ENCODE peak calls at places on chromosome 7, in four cellular contexts. One of them, this sample, is unnamed.

GRCh38 chr7:131119381-131119780 is 208.3 kb upstream of the MKLN1 start:
- DNase-seq in body of pancreas: no peak
- DNase-seq in B cell: no peak
- DNase-seq in PC-9: no peak
- DNase-seq in this sample: no peak

GRCh38 chr7:95324396-95324795 is at the start of gene PON1:
- DNase-seq in body of pancreas: no peak
- DNase-seq in B cell: no peak
- DNase-seq in PC-9: no peak
- DNase-seq in this sample: peak; percentile 6

GRCh38 chr7:7573701-7574100 is 7.0 kb downstream of the MIOS start:
- DNase-seq in body of pancreas: no peak
- DNase-seq in B cell: no peak
- DNase-seq in PC-9: no peak
- DNase-seq in this sample: no peak

GRCh38 chr7:391411-391951 is 101.5 kb downstream of the FOXL3 start:
- DNase-seq in body of pancreas: no peak
- DNase-seq in B cell: no peak
- DNase-seq in PC-9: no peak
- DNase-seq in this sample: no peak

GRCh38 chr7:127486654-127487053 is 94.1 kb upstream of the ZNF800 start:
- DNase-seq in body of pancreas: no peak
- DNase-seq in B cell: no peak
- DNase-seq in PC-9: no peak
- DNase-seq in this sample: peak; percentile 10

GRCh38 chr7:75905785-75906604 is 9.0 kb upstream of the POR start:
- DNase-seq in body of pancreas: peak; percentile 48
- DNase-seq in B cell: no peak
- DNase-seq in PC-9: peak; percentile 92
- DNase-seq in this sample: peak; percentile 18

GRCh38 chr7:114832906-114833595 is 88.8 kb upstream of the MDFIC start:
- DNase-seq in body of pancreas: no peak
- DNase-seq in B cell: no peak
- DNase-seq in PC-9: no peak
- DNase-seq in this sample: no peak

GRCh38 chr7:115749924-115750323 is 280.6 kb downstream of the TFEC start:
- DNase-seq in body of pancreas: peak; percentile 17
- DNase-seq in B cell: no peak
- DNase-seq in PC-9: no peak
- DNase-seq in this sample: no peak

GRCh38 chr7:138745189-138745588 is 44.0 kb upstream of the SVOPL start:
- DNase-seq in body of pancreas: no peak
- DNase-seq in B cell: no peak
- DNase-seq in PC-9: no peak
- DNase-seq in this sample: no peak

GRCh38 chr7:95608344-95609173 is 12.2 kb upstream of the PDK4 start:
- DNase-seq in body of pancreas: peak; percentile 96
- DNase-seq in B cell: peak; percentile 90
- DNase-seq in PC-9: peak; percentile 97
- DNase-seq in this sample: peak; percentile 83

GRCh38 chr7:139948167-139948566 is 114.6 kb downstream of the PARP12 start:
- DNase-seq in body of pancreas: no peak
- DNase-seq in B cell: no peak
- DNase-seq in PC-9: no peak
- DNase-seq in this sample: no peak

GRCh38 chr7:70571986-70572385 is 560.0 kb upstream of the GALNT17 start:
- DNase-seq in body of pancreas: no peak
- DNase-seq in B cell: no peak
- DNase-seq in PC-9: no peak
- DNase-seq in this sample: no peak

GRCh38 chr7:39433550-39433949 is 132.7 kb upstream of the YAE1 start:
- DNase-seq in body of pancreas: no peak
- DNase-seq in B cell: no peak
- DNase-seq in PC-9: no peak
- DNase-seq in this sample: no peak

GRCh38 chr7:48781783-48782182 is 142.6 kb upstream of the CDC14C start:
- DNase-seq in body of pancreas: no peak
- DNase-seq in B cell: no peak
- DNase-seq in PC-9: no peak
- DNase-seq in this sample: no peak

DNA sequence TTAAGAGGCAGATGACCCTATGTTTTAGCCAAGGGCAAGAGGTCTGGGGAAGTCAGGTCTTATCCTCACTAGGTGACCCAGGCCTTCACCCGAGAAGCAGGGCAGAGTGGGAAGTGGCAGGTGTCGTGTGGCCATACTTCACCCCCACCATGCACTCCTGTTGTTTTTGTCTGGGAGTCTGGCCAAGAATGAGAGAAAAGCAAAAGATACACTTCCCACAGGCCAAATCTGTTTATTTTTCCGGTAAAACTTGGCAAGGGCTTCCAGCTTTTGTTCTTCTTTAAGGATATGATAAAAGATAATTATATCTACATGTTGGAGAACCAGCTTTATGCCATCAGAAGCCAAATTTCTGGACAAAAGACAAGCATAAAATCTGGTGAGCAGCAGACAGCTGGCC is 137.4 kb upstream of the CDC14C start:
- DNase-seq in body of pancreas: no peak
- DNase-seq in B cell: no peak
- DNase-seq in PC-9: no peak
- DNase-seq in this sample: no peak
- TF ChIP-seq CTCF in body of pancreas: no peak
- TF ChIP-seq CTCF in B cell: no peak
- TF ChIP-seq CTCF in PC-9: no peak
- TF ChIP-seq CTCF in this sample: no peak

DNA sequence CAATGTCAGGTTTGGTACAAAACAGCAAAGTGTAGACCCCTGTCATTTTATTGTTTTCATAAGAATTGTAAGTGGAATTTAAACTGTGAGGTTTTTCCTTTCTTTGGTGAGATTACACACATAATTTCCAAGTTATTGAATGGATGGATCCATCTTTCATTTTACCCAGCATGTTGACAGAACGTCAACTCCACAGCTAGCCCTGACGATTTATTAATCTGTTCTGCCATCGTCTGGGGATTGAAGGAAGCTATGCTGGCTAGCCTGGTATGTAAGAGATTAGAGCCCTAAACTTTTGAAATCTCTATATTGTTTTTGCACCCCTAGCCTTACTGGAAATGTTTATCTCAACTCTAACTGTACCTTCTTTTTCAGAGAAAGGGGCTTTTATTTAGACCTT is 8.6 kb downstream of the WNT16 start:
- DNase-seq in body of pancreas: no peak
- DNase-seq in B cell: no peak
- DNase-seq in PC-9: no peak
- DNase-seq in this sample: peak; percentile 16
- TF ChIP-seq CTCF in body of pancreas: no peak
- TF ChIP-seq CTCF in B cell: peak; percentile 35
- TF ChIP-seq CTCF in PC-9: no peak
- TF ChIP-seq CTCF in this sample: no peak

GRCh38 chr7:47807756-47808155 is 140.5 kb downstream of the PKD1L1 start:
- DNase-seq in body of pancreas: no peak
- DNase-seq in B cell: peak; percentile 54
- DNase-seq in PC-9: no peak
- DNase-seq in this sample: no peak
- TF ChIP-seq CTCF in body of pancreas: no peak
- TF ChIP-seq CTCF in B cell: no peak
- TF ChIP-seq CTCF in PC-9: no peak
- TF ChIP-seq CTCF in this sample: peak; percentile 32

DNA sequence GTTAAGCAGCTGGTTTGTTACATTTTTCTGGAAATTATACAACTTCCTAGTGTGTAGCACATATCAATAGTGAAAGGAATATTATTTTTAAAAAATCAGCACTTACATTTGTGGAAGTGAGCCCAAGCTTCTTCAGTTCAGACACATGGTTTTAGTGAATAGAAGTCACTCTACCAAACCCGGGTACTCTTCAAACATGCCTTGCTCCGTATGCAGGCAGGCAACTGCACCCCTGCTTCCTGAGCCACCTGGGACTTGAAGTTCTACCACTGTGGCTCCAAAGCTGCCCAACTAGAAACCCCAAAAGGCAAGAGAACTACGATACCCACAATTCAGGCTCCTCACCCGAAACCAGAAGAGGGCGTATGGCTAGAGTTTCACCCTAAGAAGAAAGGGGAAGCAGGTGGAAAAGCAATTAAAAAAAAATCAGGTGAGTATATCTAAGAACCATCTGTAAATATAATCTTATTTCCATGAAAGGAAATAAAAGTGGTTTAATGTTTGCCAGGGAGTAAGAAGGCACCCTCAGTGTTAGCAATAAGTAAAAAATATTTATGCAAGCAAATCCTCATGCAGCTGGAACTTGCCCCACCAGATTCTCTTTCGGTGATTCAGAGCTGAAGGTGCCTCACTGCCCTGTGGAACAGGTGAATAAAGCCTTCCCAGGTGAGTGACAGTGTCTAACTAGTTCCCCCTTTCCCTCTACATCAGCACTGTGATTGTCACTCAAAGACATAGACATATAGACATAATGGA is at the start of gene MACC1:
- DNase-seq in body of pancreas: peak; percentile 90
- DNase-seq in B cell: peak; percentile 88
- DNase-seq in PC-9: peak; percentile 100
- DNase-seq in this sample: peak; percentile 96
- TF ChIP-seq CTCF in body of pancreas: peak; percentile 38
- TF ChIP-seq CTCF in B cell: peak; percentile 64
- TF ChIP-seq CTCF in PC-9: peak; percentile 79
- TF ChIP-seq CTCF in this sample: peak; percentile 79

GRCh38 chr7:73838642-73839041 is 3.7 kb downstream of the METTL27 start:
- DNase-seq in body of pancreas: no peak
- DNase-seq in B cell: no peak
- DNase-seq in PC-9: no peak
- DNase-seq in this sample: no peak

GRCh38 chr7:73840715-73841379 is 1.5 kb downstream of the METTL27 start:
- DNase-seq in body of pancreas: no peak
- DNase-seq in B cell: no peak
- DNase-seq in PC-9: no peak
- DNase-seq in this sample: no peak

GRCh38 chr7:73841689-73842247 is 548 bp downstream of the METTL27 start:
- DNase-seq in body of pancreas: no peak
- DNase-seq in B cell: no peak
- DNase-seq in PC-9: no peak
- DNase-seq in this sample: no peak

GRCh38 chr7:73839290-73839689 is 3.0 kb downstream of the METTL27 start:
- DNase-seq in body of pancreas: no peak
- DNase-seq in B cell: no peak
- DNase-seq in PC-9: no peak
- DNase-seq in this sample: no peak

DNA sequence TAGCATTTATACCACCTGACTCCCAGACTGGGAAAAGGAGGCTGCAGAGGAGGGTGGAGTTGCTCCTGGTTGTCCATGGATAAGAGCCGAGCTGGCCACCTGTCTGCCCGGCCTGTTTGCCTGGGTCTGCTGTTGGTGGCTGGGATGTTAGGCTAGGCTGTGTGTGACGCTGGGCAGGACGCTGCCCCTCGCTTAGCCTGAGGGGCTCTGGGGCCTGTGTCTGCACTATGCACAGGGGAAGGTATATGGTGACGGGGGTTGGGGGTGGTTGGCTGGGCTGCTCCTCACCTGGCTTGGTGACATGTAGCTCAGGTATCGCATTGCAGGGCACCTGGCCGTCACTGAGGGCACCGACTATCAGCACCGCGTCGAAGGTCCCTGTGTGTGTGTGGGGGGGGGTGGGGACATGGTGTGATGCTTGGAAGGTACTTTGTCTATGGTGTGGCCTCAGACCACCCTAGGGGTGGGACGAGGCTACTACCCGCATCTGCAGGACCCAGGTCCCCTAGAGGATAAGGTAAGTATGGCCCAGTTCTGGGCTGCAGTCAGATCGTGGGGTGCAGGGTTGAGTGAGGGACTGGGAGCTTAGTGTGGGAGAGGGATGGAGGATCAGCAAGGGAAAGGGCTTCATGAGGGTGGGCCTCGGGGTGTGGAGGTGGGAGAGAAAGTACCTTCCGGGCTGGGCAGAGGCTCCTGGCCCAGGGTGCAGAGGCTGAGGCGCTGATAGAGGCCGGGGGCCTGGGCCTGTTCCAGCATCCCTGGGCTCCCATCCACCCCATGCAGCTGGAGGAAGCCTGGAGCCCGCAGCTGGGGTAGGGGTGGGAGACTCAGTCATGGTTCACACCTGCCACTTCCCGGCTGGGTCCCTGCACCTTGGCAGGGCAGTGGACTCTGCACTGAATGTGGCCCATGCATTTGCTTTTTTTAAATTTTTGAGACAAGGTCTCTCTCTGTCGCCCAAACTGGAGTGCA is 2.3 kb downstream of the METTL27 start:
- DNase-seq in body of pancreas: peak; percentile 73
- DNase-seq in B cell: no peak
- DNase-seq in PC-9: no peak
- DNase-seq in this sample: no peak
- TF ChIP-seq CTCF in body of pancreas: no peak
- TF ChIP-seq CTCF in B cell: no peak
- TF ChIP-seq CTCF in PC-9: no peak
- TF ChIP-seq CTCF in this sample: no peak

GRCh38 chr7:36985866-36986402 is 261.6 kb upstream of the AOAH start:
- DNase-seq in body of pancreas: peak; percentile 32
- DNase-seq in B cell: no peak
- DNase-seq in PC-9: no peak
- DNase-seq in this sample: no peak

GRCh38 chr7:36984710-36985308 is 260.5 kb upstream of the AOAH start:
- DNase-seq in body of pancreas: no peak
- DNase-seq in B cell: no peak
- DNase-seq in PC-9: no peak
- DNase-seq in this sample: no peak

GRCh38 chr7:36986429-36987362 is 262.4 kb upstream of the AOAH start:
- DNase-seq in body of pancreas: peak; percentile 83
- DNase-seq in B cell: peak; percentile 61
- DNase-seq in PC-9: no peak
- DNase-seq in this sample: peak; percentile 82

GRCh38 chr7:36982749-36983148 is 258.5 kb upstream of the AOAH start:
- DNase-seq in body of pancreas: no peak
- DNase-seq in B cell: no peak
- DNase-seq in PC-9: no peak
- DNase-seq in this sample: no peak

GRCh38 chr7:36984051-36984492 is 259.8 kb upstream of the AOAH start:
- DNase-seq in body of pancreas: no peak
- DNase-seq in B cell: no peak
- DNase-seq in PC-9: no peak
- DNase-seq in this sample: no peak
- TF ChIP-seq CTCF in body of pancreas: no peak
- TF ChIP-seq CTCF in B cell: no peak
- TF ChIP-seq CTCF in PC-9: no peak
- TF ChIP-seq CTCF in this sample: no peak

GRCh38 chr7:1883834-1884582 is 213.9 kb downstream of the ELFN1 start:
- DNase-seq in body of pancreas: no peak
- DNase-seq in B cell: no peak
- DNase-seq in PC-9: no peak
- DNase-seq in this sample: no peak
- TF ChIP-seq CTCF in body of pancreas: no peak
- TF ChIP-seq CTCF in B cell: no peak
- TF ChIP-seq CTCF in PC-9: no peak
- TF ChIP-seq CTCF in this sample: peak; percentile 44

GRCh38 chr7:42831051-42831952 is 80.6 kb downstream of the C7orf25 start:
- DNase-seq in body of pancreas: peak; percentile 65
- DNase-seq in B cell: no peak
- DNase-seq in PC-9: no peak
- DNase-seq in this sample: peak; percentile 40
- TF ChIP-seq CTCF in body of pancreas: peak; percentile 35
- TF ChIP-seq CTCF in B cell: no peak
- TF ChIP-seq CTCF in PC-9: peak; percentile 63
- TF ChIP-seq CTCF in this sample: no peak

This sample was measured in Calu3.